ENCODE peak calls at places on chromosomes 4 and X, in eight cellular contexts. One of them, this sample, is unnamed.

GRCh38 chr4:79247695-79248394 is 78.0 kb downstream of the NAA11 start:
- DNase-seq in SK-N-SH: no peak
- DNase-seq in left lung: peak; percentile 21
- DNase-seq in heart left ventricle: no peak
- DNase-seq in Peyer's patch: no peak
- DNase-seq in transverse colon: no peak
- DNase-seq in astrocyte: no peak
- DNase-seq in suprapubic skin: no peak
- DNase-seq in this sample: no peak

GRCh38 chr4:187480146-187481145 is 515.1 kb upstream of the ZFP42 start:
- DNase-seq in astrocyte: peak; percentile 29
- DNase-seq in Peyer's patch: no peak
- DNase-seq in SK-N-SH: no peak
- DNase-seq in heart left ventricle: no peak
- DNase-seq in transverse colon: no peak
- DNase-seq in suprapubic skin: no peak
- DNase-seq in left lung: no peak
- DNase-seq in this sample: no peak

GRCh38 chrX:10484683-10485247 is 135.6 kb downstream of the MID1 start:
- DNase-seq in astrocyte: peak; percentile 58
- DNase-seq in left lung: no peak
- DNase-seq in Peyer's patch: no peak
- DNase-seq in heart left ventricle: no peak
- DNase-seq in SK-N-SH: no peak
- DNase-seq in transverse colon: no peak
- DNase-seq in suprapubic skin: no peak
- DNase-seq in this sample: no peak

GRCh38 chr4:153153339-153153851 is 50.8 kb upstream of the TRIM2 start:
- DNase-seq in SK-N-SH: peak; percentile 87
- DNase-seq in Peyer's patch: peak; percentile 77
- DNase-seq in transverse colon: peak; percentile 72
- DNase-seq in heart left ventricle: peak; percentile 39
- DNase-seq in suprapubic skin: peak; percentile 81
- DNase-seq in astrocyte: peak; percentile 16
- DNase-seq in left lung: peak; percentile 87
- DNase-seq in this sample: peak; percentile 71

GRCh38 chr4:165448700-165449099 is 69.9 kb downstream of the CPE start:
- DNase-seq in heart left ventricle: no peak
- DNase-seq in astrocyte: no peak
- DNase-seq in suprapubic skin: no peak
- DNase-seq in SK-N-SH: no peak
- DNase-seq in Peyer's patch: no peak
- DNase-seq in left lung: no peak
- DNase-seq in transverse colon: no peak
- DNase-seq in this sample: no peak

GRCh38 chrX:153517941-153518834 is 746 bp downstream of the ATP2B3 start:
- DNase-seq in left lung: no peak
- DNase-seq in SK-N-SH: peak; percentile 70
- DNase-seq in heart left ventricle: no peak
- DNase-seq in Peyer's patch: no peak
- DNase-seq in transverse colon: no peak
- DNase-seq in astrocyte: no peak
- DNase-seq in suprapubic skin: no peak
- DNase-seq in this sample: no peak

GRCh38 chrX:118571829-118572228 is 76.2 kb downstream of the DOCK11 start:
- DNase-seq in Peyer's patch: no peak
- DNase-seq in SK-N-SH: no peak
- DNase-seq in heart left ventricle: no peak
- DNase-seq in astrocyte: no peak
- DNase-seq in suprapubic skin: no peak
- DNase-seq in left lung: no peak
- DNase-seq in transverse colon: no peak
- DNase-seq in this sample: no peak

GRCh38 chrX:102808336-102808735 is 87.8 kb downstream of the GPRASP3 start:
- DNase-seq in suprapubic skin: no peak
- DNase-seq in SK-N-SH: no peak
- DNase-seq in transverse colon: no peak
- DNase-seq in heart left ventricle: no peak
- DNase-seq in Peyer's patch: no peak
- DNase-seq in left lung: no peak
- DNase-seq in astrocyte: peak; percentile 22
- DNase-seq in this sample: no peak

GRCh38 chrX:24672701-24673190 is 21.0 kb upstream of the POLA1 start:
- DNase-seq in suprapubic skin: no peak
- DNase-seq in astrocyte: no peak
- DNase-seq in heart left ventricle: no peak
- DNase-seq in transverse colon: no peak
- DNase-seq in SK-N-SH: no peak
- DNase-seq in Peyer's patch: no peak
- DNase-seq in left lung: no peak
- DNase-seq in this sample: no peak

GRCh38 chrX:149286940-149287349 is 218.2 kb downstream of the IDS start:
- DNase-seq in left lung: no peak
- DNase-seq in SK-N-SH: peak; percentile 33
- DNase-seq in heart left ventricle: peak; percentile 27
- DNase-seq in transverse colon: peak; percentile 19
- DNase-seq in astrocyte: peak; percentile 11
- DNase-seq in Peyer's patch: no peak
- DNase-seq in suprapubic skin: no peak
- DNase-seq in this sample: peak; percentile 24

GRCh38 chr4:23241408-23241807 is 548.7 kb downstream of the GBA3 start:
- DNase-seq in left lung: no peak
- DNase-seq in SK-N-SH: no peak
- DNase-seq in astrocyte: no peak
- DNase-seq in transverse colon: no peak
- DNase-seq in Peyer's patch: no peak
- DNase-seq in suprapubic skin: no peak
- DNase-seq in heart left ventricle: no peak
- DNase-seq in this sample: no peak

GRCh38 chrX:18698762-18699650 is 8.4 kb upstream of the PPEF1 start:
- DNase-seq in suprapubic skin: no peak
- DNase-seq in astrocyte: no peak
- DNase-seq in SK-N-SH: no peak
- DNase-seq in left lung: no peak
- DNase-seq in heart left ventricle: no peak
- DNase-seq in Peyer's patch: no peak
- DNase-seq in transverse colon: no peak
- DNase-seq in this sample: no peak

GRCh38 chr4:24564488-24564887 is 19.9 kb downstream of the DHX15 start:
- DNase-seq in Peyer's patch: no peak
- DNase-seq in astrocyte: no peak
- DNase-seq in SK-N-SH: no peak
- DNase-seq in suprapubic skin: no peak
- DNase-seq in transverse colon: no peak
- DNase-seq in heart left ventricle: no peak
- DNase-seq in left lung: no peak
- DNase-seq in this sample: no peak

GRCh38 chr4:121072080-121072835 is at the start of gene NDNF:
- DNase-seq in suprapubic skin: no peak
- DNase-seq in transverse colon: peak; percentile 69
- DNase-seq in astrocyte: peak; percentile 37
- DNase-seq in Peyer's patch: peak; percentile 55
- DNase-seq in SK-N-SH: peak; percentile 79
- DNase-seq in left lung: peak; percentile 87
- DNase-seq in heart left ventricle: peak; percentile 38
- DNase-seq in this sample: peak; percentile 12

GRCh38 chrX:38018734-38019410 is 12.5 kb downstream of the SYTL5 start:
- DNase-seq in Peyer's patch: no peak
- DNase-seq in SK-N-SH: no peak
- DNase-seq in transverse colon: no peak
- DNase-seq in suprapubic skin: no peak
- DNase-seq in astrocyte: peak; percentile 17
- DNase-seq in heart left ventricle: no peak
- DNase-seq in left lung: no peak
- DNase-seq in this sample: no peak

GRCh38 chr4:84531689-84532088 is 32.6 kb upstream of the NKX6-1 start:
- DNase-seq in Peyer's patch: no peak
- DNase-seq in suprapubic skin: no peak
- DNase-seq in astrocyte: no peak
- DNase-seq in heart left ventricle: no peak
- DNase-seq in transverse colon: no peak
- DNase-seq in left lung: no peak
- DNase-seq in SK-N-SH: peak; percentile 3
- DNase-seq in this sample: no peak
- TF ChIP-seq CTCF in Peyer's patch: no peak
- TF ChIP-seq CTCF in suprapubic skin: no peak
- TF ChIP-seq CTCF in astrocyte: no peak
- TF ChIP-seq CTCF in heart left ventricle: no peak
- TF ChIP-seq CTCF in transverse colon: no peak
- TF ChIP-seq CTCF in left lung: no peak
- TF ChIP-seq CTCF in SK-N-SH: no peak
- TF ChIP-seq CTCF in this sample: no peak

DNA sequence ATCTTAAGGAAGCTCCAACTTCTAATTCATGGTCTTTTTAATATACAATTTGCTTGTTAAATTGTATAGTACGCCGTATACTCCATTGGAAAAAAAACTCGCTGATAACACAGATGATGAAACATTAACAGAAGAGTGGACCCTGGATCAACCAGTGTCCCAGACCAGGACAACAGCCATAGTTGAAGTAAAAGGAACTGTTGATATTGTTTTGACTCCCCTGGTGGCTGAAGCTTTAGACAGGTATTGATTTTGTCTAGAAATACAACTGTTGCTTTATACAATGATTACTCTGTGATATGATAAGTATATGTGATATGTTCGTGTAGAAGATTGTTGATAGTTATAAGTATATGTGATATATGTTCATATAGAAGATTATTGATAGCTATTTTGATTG is 91.7 kb downstream of the BLTP1 start:
- DNase-seq in astrocyte: no peak
- DNase-seq in Peyer's patch: no peak
- DNase-seq in left lung: no peak
- DNase-seq in transverse colon: no peak
- DNase-seq in suprapubic skin: no peak
- DNase-seq in heart left ventricle: no peak
- DNase-seq in SK-N-SH: no peak
- DNase-seq in this sample: no peak
- H3K36me3 ChIP-seq in astrocyte: peaks cover 24% of the 10 kb centered on the region
- H3K36me3 ChIP-seq in Peyer's patch: no peaks in the 10 kb centered on the region
- H3K36me3 ChIP-seq in left lung: peaks cover 55% of the 10 kb centered on the region
- H3K36me3 ChIP-seq in transverse colon: no peaks in the 10 kb centered on the region
- H3K36me3 ChIP-seq in suprapubic skin: peaks cover 55% of the 10 kb centered on the region
- H3K36me3 ChIP-seq in heart left ventricle: peaks cover 87% of the 10 kb centered on the region
- H3K36me3 ChIP-seq in SK-N-SH: peaks cover 60% of the 10 kb centered on the region
- H3K36me3 ChIP-seq in this sample: no peaks in the 10 kb centered on the region

GRCh38 chr4:8860096-8860891 is 11.3 kb downstream of the HMX1 start:
- DNase-seq in Peyer's patch: no peak
- DNase-seq in astrocyte: no peak
- DNase-seq in heart left ventricle: no peak
- DNase-seq in left lung: peak; percentile 67
- DNase-seq in SK-N-SH: no peak
- DNase-seq in transverse colon: no peak
- DNase-seq in suprapubic skin: no peak
- DNase-seq in this sample: no peak

GRCh38 chr4:8862334-8862733 is 9.3 kb downstream of the HMX1 start:
- DNase-seq in suprapubic skin: no peak
- DNase-seq in SK-N-SH: no peak
- DNase-seq in Peyer's patch: no peak
- DNase-seq in heart left ventricle: no peak
- DNase-seq in left lung: no peak
- DNase-seq in astrocyte: no peak
- DNase-seq in transverse colon: no peak
- DNase-seq in this sample: no peak

GRCh38 chr4:8860892-8861575 is 10.6 kb downstream of the HMX1 start:
- DNase-seq in SK-N-SH: peak; percentile 80
- DNase-seq in heart left ventricle: no peak
- DNase-seq in left lung: no peak
- DNase-seq in Peyer's patch: no peak
- DNase-seq in transverse colon: no peak
- DNase-seq in suprapubic skin: no peak
- DNase-seq in astrocyte: no peak
- DNase-seq in this sample: no peak

GRCh38 chr4:8862800-8863758 is 8.6 kb downstream of the HMX1 start:
- DNase-seq in heart left ventricle: no peak
- DNase-seq in left lung: peak; percentile 58
- DNase-seq in Peyer's patch: no peak
- DNase-seq in suprapubic skin: no peak
- DNase-seq in astrocyte: no peak
- DNase-seq in transverse colon: no peak
- DNase-seq in SK-N-SH: no peak
- DNase-seq in this sample: no peak

GRCh38 chr4:8861576-8862279 is 9.9 kb downstream of the HMX1 start:
- DNase-seq in suprapubic skin: no peak
- DNase-seq in Peyer's patch: no peak
- DNase-seq in SK-N-SH: no peak
- DNase-seq in heart left ventricle: no peak
- DNase-seq in left lung: peak; percentile 61
- DNase-seq in transverse colon: no peak
- DNase-seq in astrocyte: no peak
- DNase-seq in this sample: no peak
- TF ChIP-seq CTCF in suprapubic skin: no peak
- TF ChIP-seq CTCF in Peyer's patch: no peak
- TF ChIP-seq CTCF in SK-N-SH: no peak
- TF ChIP-seq CTCF in heart left ventricle: no peak
- TF ChIP-seq CTCF in left lung: no peak
- TF ChIP-seq CTCF in transverse colon: no peak
- TF ChIP-seq CTCF in astrocyte: no peak
- TF ChIP-seq CTCF in this sample: no peak

GRCh38 chr4:7817877-7818675 is 121.6 kb downstream of the AFAP1 start:
- DNase-seq in transverse colon: no peak
- DNase-seq in Peyer's patch: no peak
- DNase-seq in SK-N-SH: peak; percentile 79
- DNase-seq in suprapubic skin: no peak
- DNase-seq in astrocyte: peak; percentile 42
- DNase-seq in left lung: no peak
- DNase-seq in heart left ventricle: peak; percentile 56
- DNase-seq in this sample: no peak
- H3K36me3 ChIP-seq in transverse colon: no peaks in the 10 kb centered on the region
- H3K36me3 ChIP-seq in Peyer's patch: no peaks in the 10 kb centered on the region
- H3K36me3 ChIP-seq in SK-N-SH: peaks cover 79% of the 10 kb centered on the region
- H3K36me3 ChIP-seq in suprapubic skin: peaks cover 39% of the 10 kb centered on the region
- H3K36me3 ChIP-seq in astrocyte: peaks cover 79% of the 10 kb centered on the region
- H3K36me3 ChIP-seq in left lung: peaks cover 34% of the 10 kb centered on the region
- H3K36me3 ChIP-seq in heart left ventricle: peaks cover 44% of the 10 kb centered on the region
- H3K36me3 ChIP-seq in this sample: no peaks in the 10 kb centered on the region